ENCODE peak calls at places on chromosome 12, in five cellular contexts. J, Y, S, H and O are unnamed samples. For H3K36me3 and H3K9me3, the result is how much of the 10 kb centered on the place peaks cover.

GRCh38 chr12:80033457-80033856 is 65.9 kb upstream of the OTOGL start:
- DNase-seq in H (peak), J (no peak), S (no peak), Y (no peak), O (no peak)

GRCh38 chr12:84986586-84986985 is 49.5 kb downstream of the TSPAN19 start:
- DNase-seq in S (no peak), Y (no peak), H (no peak), J (no peak), O (no peak)

GRCh38 chr12:6551496-6552139 is 4.2 kb downstream of the IFFO1 start:
- DNase-seq in J (no peak), Y (no peak), H (no peak), S (no peak), O (no peak)

GRCh38 chr12:71472441-71472911 is 32.9 kb downstream of the LGR5 start:
- DNase-seq in Y (no peak), H (no peak), J (no peak), S (no peak), O (no peak)

GRCh38 chr12:26689281-26689841 is 143.6 kb downstream of the ITPR2 start:
- DNase-seq in S (no peak), J (no peak), H (no peak), Y (peak), O (no peak)

GRCh38 chr12:19963972-19964371 is 404.4 kb upstream of the PDE3A start:
- DNase-seq in Y (no peak), J (no peak), H (no peak), S (no peak), O (no peak)

GRCh38 chr12:3000548-3001275 is 41.5 kb downstream of the TEAD4 start:
- DNase-seq in J (peak), S (no peak), H (no peak), Y (peak), O (no peak)

GRCh38 chr12:114371250-114371649 is 34.7 kb downstream of the TBX5 start:
- DNase-seq in S (no peak), H (no peak), Y (no peak), J (no peak), O (no peak)

GRCh38 chr12:15636060-15636890 is 152.9 kb downstream of the EPS8 start:
- DNase-seq in Y (no peak), S (no peak), H (no peak), J (no peak), O (no peak)

GRCh38 chr12:51265024-51265423 is 5.2 kb downstream of the SMAGP start:
- DNase-seq in S (no peak), Y (no peak), H (no peak), J (no peak), O (no peak)

GRCh38 chr12:50985322-50985721 is 33.0 kb downstream of the HIGD1C start:
- DNase-seq in Y (no peak), S (no peak), H (peak), J (no peak), O (no peak)

GRCh38 chr12:122403115-122403770 is 19.2 kb downstream of the CLIP1 start:
- DNase-seq in S (no peak), H (no peak), J (no peak), Y (no peak), O (no peak)

GRCh38 chr12:108720757-108721514 is 10.4 kb downstream of the CORO1C start:
- DNase-seq in S (no peak), H (no peak), Y (no peak), J (no peak), O (no peak)

GRCh38 chr12:6372403-6373003 is 2.9 kb downstream of the SCNN1A start:
- DNase-seq in Y (no peak), J (no peak), S (no peak), H (no peak), O (peak)

GRCh38 chr12:31742891-31743290 is 14.1 kb upstream of the AMN1 start:
- DNase-seq in H (no peak), Y (no peak), S (peak), J (no peak), O (no peak)

GRCh38 chr12:49161092-49161795 is 27.6 kb downstream of the TUBA1A start:
- DNase-seq in S (peak), J (no peak), Y (peak), H (no peak), O (no peak)

GRCh38 chr12:119014368-119014767 is 33.0 kb downstream of the SRRM4 start:
- DNase-seq in Y (no peak), H (no peak), J (no peak), S (no peak), O (no peak)

GRCh38 chr12:22577667-22578066 is 33.3 kb upstream of the C2CD5 start:
- DNase-seq in Y (no peak), J (no peak), S (no peak), H (no peak), O (no peak)

GRCh38 chr12:65965358-65965757 is 141.1 kb downstream of the HMGA2 start:
- DNase-seq in S (no peak), Y (no peak), H (no peak), J (no peak), O (no peak)

DNA sequence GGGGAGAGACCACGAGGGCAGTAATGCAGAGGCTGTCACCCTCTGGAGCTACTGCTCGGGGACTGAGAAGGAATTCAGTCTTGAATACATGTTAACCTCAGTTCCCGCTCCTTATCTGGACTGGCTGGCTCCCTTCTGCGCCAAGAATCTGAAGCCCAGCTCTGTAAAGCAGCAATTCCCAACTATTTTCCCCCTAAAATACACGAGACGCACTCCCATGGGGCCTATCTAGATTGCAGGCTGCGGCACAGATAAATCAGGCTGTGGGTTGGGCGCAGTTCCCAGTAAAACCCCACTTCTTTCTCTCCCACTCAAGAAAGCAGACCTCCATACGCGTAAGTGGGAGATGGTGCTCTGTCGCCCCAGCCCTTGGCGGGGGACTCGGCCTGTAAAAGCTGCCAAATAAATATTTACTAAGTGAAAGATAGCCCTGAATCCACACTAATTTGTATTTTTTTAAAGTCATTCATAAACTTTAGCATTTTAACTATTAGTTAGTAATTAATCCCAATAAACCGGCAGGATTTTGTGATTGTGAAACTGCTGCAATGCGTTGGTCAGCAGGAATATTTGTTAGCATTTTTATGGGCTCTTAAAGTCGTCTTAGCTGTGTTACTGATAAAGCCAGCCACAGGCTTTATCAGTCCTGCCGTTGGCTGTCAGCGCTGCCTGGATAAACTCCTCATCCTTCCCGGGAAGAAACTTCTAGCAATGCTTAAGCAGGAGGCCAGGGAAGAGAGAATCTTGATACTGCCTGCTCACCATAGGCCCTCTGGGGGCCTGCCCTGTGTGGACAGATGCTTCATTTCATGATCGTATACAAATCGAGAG is 17.8 kb downstream of the FBXL14 start:
- DNase-seq in S (no peak), H (peak), J (peak), Y (peak), O (peak)
- H3K27ac ChIP-seq in S (no peak), H (peak), J (peak), Y (peak), O (peak)

GRCh38 chr12:32753605-32754004 is 2.1 kb downstream of the YARS2 start:
- DNase-seq in S (no peak), H (no peak), J (no peak), Y (no peak), O (no peak)
- H3K36me3 ChIP-seq in S (half or more), H (half or more), J (under half), Y (half or more), O (under half)

GRCh38 chr12:34597548-34598351 is 575.5 kb downstream of the ALG10 start:
- DNase-seq in S (no peak), H (no peak), J (no peak), Y (no peak), O (peak)

GRCh38 chr12:34595749-34596733 is 573.7 kb downstream of the ALG10 start:
- DNase-seq in J (no peak), S (no peak), H (no peak), Y (no peak), O (no peak)

GRCh38 chr12:34591966-34592365 is 569.7 kb downstream of the ALG10 start:
- DNase-seq in H (no peak), Y (no peak), S (no peak), J (no peak), O (no peak)
- H3K9me3 ChIP-seq in H (half or more), Y (under half), S (half or more), J (under half), O (under half)

GRCh38 chr12:131795064-131795463 is 33.1 kb upstream of the MMP17 start:
- DNase-seq in H (no peak), J (no peak), Y (no peak), S (no peak), O (no peak)

GRCh38 chr12:131795688-131796410 is 32.3 kb upstream of the MMP17 start:
- DNase-seq in H (no peak), Y (no peak), J (no peak), S (no peak), O (no peak)

GRCh38 chr12:131794061-131794460 is 34.1 kb upstream of the MMP17 start:
- DNase-seq in S (no peak), Y (no peak), J (no peak), H (no peak), O (no peak)

GRCh38 chr12:131794573-131794972 is 33.6 kb upstream of the MMP17 start:
- DNase-seq in Y (no peak), S (no peak), H (no peak), J (no peak), O (no peak)

DNA sequence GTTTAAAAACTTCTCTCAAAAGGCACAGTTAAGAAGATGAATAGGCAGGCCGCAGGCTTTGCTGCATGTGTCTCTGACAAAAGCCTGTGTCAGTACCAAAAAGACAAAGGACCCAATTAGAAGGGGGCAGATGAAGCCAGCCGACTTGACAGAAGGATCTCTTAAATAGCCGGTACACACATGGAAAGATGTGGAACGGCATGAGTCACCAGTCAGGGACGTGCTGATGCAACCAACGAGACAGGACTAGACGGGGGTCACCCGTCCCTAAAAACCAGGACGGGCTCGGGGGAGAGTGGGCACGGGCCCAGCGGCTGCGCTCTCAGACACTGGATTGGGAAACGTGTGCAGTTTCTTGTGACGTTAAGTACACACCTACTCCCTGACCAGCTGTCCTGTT is 34.6 kb upstream of the MMP17 start:
- DNase-seq in S (no peak), J (no peak), Y (no peak), H (no peak), O (no peak)
- H3K27ac ChIP-seq in S (no peak), J (no peak), Y (no peak), H (no peak), O (no peak)